ENCODE peak calls at places on chromosomes 4 and X, in five cellular contexts. One of them, this sample, is unnamed.

GRCh38 chrX:53284684-53285447 is 3.5 kb upstream of the IQSEC2 start:
- DNase-seq in GM20000: peak; percentile 52
- DNase-seq in NCI-H1694 treated with DMSO at 0.1 percent for 48 hours: peak; percentile 16
- DNase-seq in AG09309: no peak
- DNase-seq in amniotic stem cell: no peak
- DNase-seq in this sample: peak; percentile 85

GRCh38 chrX:143633530-143634372 is 2.1 kb downstream of the SLITRK4 start:
- DNase-seq in GM20000: no peak
- DNase-seq in AG09309: no peak
- DNase-seq in NCI-H1694 treated with DMSO at 0.1 percent for 48 hours: peak; percentile 5
- DNase-seq in amniotic stem cell: no peak
- DNase-seq in this sample: no peak

GRCh38 chr4:2800691-2801596 is 8.1 kb downstream of the SH3BP2 start:
- DNase-seq in GM20000: peak; percentile 77
- DNase-seq in NCI-H1694 treated with DMSO at 0.1 percent for 48 hours: no peak
- DNase-seq in AG09309: no peak
- DNase-seq in amniotic stem cell: no peak
- DNase-seq in this sample: peak; percentile 68

GRCh38 chrX:46251755-46252154 is 293.5 kb downstream of the ZNF674 start:
- DNase-seq in GM20000: no peak
- DNase-seq in amniotic stem cell: no peak
- DNase-seq in NCI-H1694 treated with DMSO at 0.1 percent for 48 hours: no peak
- DNase-seq in AG09309: no peak
- DNase-seq in this sample: peak; percentile 28

GRCh38 chr4:182062936-182063335 is 180.3 kb upstream of the TENM3 start:
- DNase-seq in NCI-H1694 treated with DMSO at 0.1 percent for 48 hours: no peak
- DNase-seq in GM20000: no peak
- DNase-seq in amniotic stem cell: peak; percentile 29
- DNase-seq in AG09309: peak; percentile 37
- DNase-seq in this sample: no peak

GRCh38 chrX:40544343-40545250 is 36.2 kb upstream of the ATP6AP2 start:
- DNase-seq in AG09309: no peak
- DNase-seq in amniotic stem cell: no peak
- DNase-seq in GM20000: no peak
- DNase-seq in NCI-H1694 treated with DMSO at 0.1 percent for 48 hours: no peak
- DNase-seq in this sample: no peak

GRCh38 chrX:44651347-44651746 is 108.7 kb upstream of the FUNDC1 start:
- DNase-seq in NCI-H1694 treated with DMSO at 0.1 percent for 48 hours: no peak
- DNase-seq in GM20000: no peak
- DNase-seq in AG09309: no peak
- DNase-seq in amniotic stem cell: no peak
- DNase-seq in this sample: no peak

GRCh38 chr4:123408471-123409084 is 12.0 kb downstream of the SPRY1 start:
- DNase-seq in GM20000: no peak
- DNase-seq in NCI-H1694 treated with DMSO at 0.1 percent for 48 hours: no peak
- DNase-seq in amniotic stem cell: no peak
- DNase-seq in AG09309: no peak
- DNase-seq in this sample: no peak

GRCh38 chr4:10023806-10024205 is 2.5 kb upstream of the SLC2A9 start:
- DNase-seq in amniotic stem cell: no peak
- DNase-seq in AG09309: no peak
- DNase-seq in GM20000: no peak
- DNase-seq in NCI-H1694 treated with DMSO at 0.1 percent for 48 hours: no peak
- DNase-seq in this sample: no peak

GRCh38 chr4:10593130-10593529 is 91.4 kb downstream of the CLNK start:
- DNase-seq in amniotic stem cell: no peak
- DNase-seq in NCI-H1694 treated with DMSO at 0.1 percent for 48 hours: no peak
- DNase-seq in GM20000: no peak
- DNase-seq in AG09309: no peak
- DNase-seq in this sample: peak; percentile 16

GRCh38 chrX:12877386-12877785 is 10.5 kb downstream of the TLR7 start:
- DNase-seq in amniotic stem cell: no peak
- DNase-seq in NCI-H1694 treated with DMSO at 0.1 percent for 48 hours: no peak
- DNase-seq in GM20000: no peak
- DNase-seq in AG09309: no peak
- DNase-seq in this sample: no peak